ENCODE peak calls at places on chromosomes 5 and 9, in six cellular contexts. W is choroid plexus epithelial cell, H is AML-193, N is GM20000, G is posterior vena cava, B is tibial artery. A is an unnamed sample.

GRCh38 chr5:174575043-174575442 is 149.3 kb upstream of the MSX2 start:
- DNase-seq in W (no peak), H (no peak), N (no peak), G (no peak), B (no peak), A (no peak)

GRCh38 chr5:1292139-1292538 is 2.7 kb downstream of the TERT start:
- DNase-seq in W (no peak), H (no peak), N (no peak), G (peak; percentile 17), B (no peak), A (no peak)

GRCh38 chr9:113985968-113986585 is 92.0 kb downstream of the AMBP start:
- DNase-seq in W (peak; percentile 52), H (no peak), N (no peak), G (peak; percentile 53), B (no peak), A (no peak)

GRCh38 chr9:138060881-138061280 is 183.3 kb downstream of the CACNA1B start:
- DNase-seq in W (no peak), H (no peak), N (no peak), G (peak; percentile 22), B (peak; percentile 21), A (no peak)

GRCh38 chr5:83632874-83633273 is 87.8 kb downstream of the HAPLN1 start:
- DNase-seq in W (peak; percentile 96), H (no peak), N (no peak), G (no peak), B (no peak), A (peak; percentile 19)

GRCh38 chr5:14281746-14282181 is 138.6 kb downstream of the TRIO start:
- DNase-seq in W (no peak), H (no peak), N (peak; percentile 33), G (no peak), B (no peak), A (no peak)

GRCh38 chr5:78511116-78511906 is 137.3 kb downstream of the LHFPL2 start:
- DNase-seq in W (no peak), H (peak; percentile 87), N (no peak), G (no peak), B (peak; percentile 71), A (no peak)

GRCh38 chr9:15714746-15715145 is 161.9 kb downstream of the CCDC171 start:
- DNase-seq in W (no peak), H (no peak), N (no peak), G (no peak), B (no peak), A (no peak)

GRCh38 chr5:107553063-107553676 is 117.6 kb downstream of the EFNA5 start:
- DNase-seq in W (no peak), H (no peak), N (no peak), G (no peak), B (no peak), A (no peak)

GRCh38 chr5:39447059-39447458 is 22.3 kb upstream of the DAB2 start:
- DNase-seq in W (no peak), H (no peak), N (no peak), G (no peak), B (no peak), A (no peak)

GRCh38 chr5:61687371-61687770 is 355.3 kb downstream of the ZSWIM6 start:
- DNase-seq in W (peak; percentile 29), H (no peak), N (no peak), G (no peak), B (no peak), A (no peak)

GRCh38 chr9:26675055-26675454 is 217.5 kb downstream of the CAAP1 start:
- DNase-seq in W (no peak), H (no peak), N (no peak), G (no peak), B (no peak), A (no peak)

GRCh38 chr5:120632430-120632829 is 168.3 kb downstream of the PRR16 start:
- DNase-seq in W (no peak), H (no peak), N (no peak), G (no peak), B (no peak), A (no peak)

A was measured in GM03348.